ENCODE peak calls at places on chromosomes 16 and 17, in seven cellular contexts. O, Q, T, J, A, G and X are unnamed samples.

GRCh38 chr16:1620391-1620790 is 8.2 kb downstream of the CRAMP1 start:
- DNase-seq in O (no peak), Q (no peak), T (no peak), J (no peak), A (no peak), G (no peak), X (no peak)

GRCh38 chr17:42286411-42287295 is 1.6 kb upstream of the STAT5A start:
- DNase-seq in O (peak), Q (peak), T (no peak), J (no peak), A (peak), G (no peak), X (no peak)

GRCh38 chr17:39963826-39964225 is 1.0 kb downstream of the GSDMA start:
- DNase-seq in O (no peak), Q (peak), T (no peak), J (no peak), A (no peak), G (no peak), X (no peak)

GRCh38 chr17:67435122-67435521 is 58.0 kb downstream of the PITPNC1 start:
- DNase-seq in O (no peak), Q (peak), T (peak), J (no peak), A (no peak), G (no peak), X (peak)

GRCh38 chr17:42288985-42289862 is 926 bp downstream of the STAT5A start:
- DNase-seq in O (peak), Q (no peak), T (no peak), J (peak), A (no peak), G (no peak), X (no peak)

GRCh38 chr16:12543700-12544476 is 259.8 kb downstream of the CPPED1 start:
- DNase-seq in O (no peak), Q (no peak), T (no peak), J (no peak), A (no peak), G (no peak), X (no peak)

GRCh38 chr16:10181196-10182162 is 749 bp downstream of the GRIN2A start:
- DNase-seq in O (peak), Q (peak), T (peak), J (peak), A (peak), G (peak), X (peak)

GRCh38 chr16:68229431-68230175 is 6.3 kb downstream of the ESRP2 start:
- DNase-seq in O (no peak), Q (peak), T (peak), J (no peak), A (peak), G (peak), X (peak)

GRCh38 chr17:57257213-57257873 is 1.0 kb downstream of the MSI2 start:
- DNase-seq in O (no peak), Q (no peak), T (no peak), J (no peak), A (no peak), G (no peak), X (peak)

GRCh38 chr16:69223882-69224281 is 36.9 kb downstream of the SNTB2 start:
- DNase-seq in O (no peak), Q (peak), T (peak), J (no peak), A (no peak), G (no peak), X (peak)

GRCh38 chr17:50540485-50541401 is 6.2 kb upstream of the SPATA20 start:
- DNase-seq in O (no peak), Q (no peak), T (no peak), J (peak), A (no peak), G (no peak), X (no peak)

GRCh38 chr17:50807014-50807413 is 28.4 kb upstream of the WFIKKN2 start:
- DNase-seq in O (no peak), Q (no peak), T (peak), J (no peak), A (no peak), G (no peak), X (peak)

GRCh38 chr17:78375401-78376079 is 2.9 kb upstream of the PGS1 start:
- DNase-seq in O (peak), Q (peak), T (peak), J (no peak), A (no peak), G (peak), X (peak)

GRCh38 chr17:75771334-75772281 is 6.6 kb upstream of the GALK1 start:
- DNase-seq in O (peak), Q (peak), T (peak), J (peak), A (no peak), G (no peak), X (peak)

GRCh38 chr17:17082878-17083277 is 40.6 kb downstream of the MPRIP start:
- DNase-seq in O (peak), Q (no peak), T (no peak), J (no peak), A (no peak), G (no peak), X (no peak)

GRCh38 chr17:7586673-7587419 is 3.0 kb downstream of the SOX15 start:
- DNase-seq in O (no peak), Q (peak), T (no peak), J (peak), A (no peak), G (peak), X (no peak)

GRCh38 chr17:38451030-38451839 is 23.0 kb downstream of the ARHGAP23 start:
- DNase-seq in O (no peak), Q (peak), T (peak), J (no peak), A (no peak), G (peak), X (peak)

GRCh38 chr17:39739020-39739884 is 1.5 kb downstream of the GRB7 start:
- DNase-seq in O (peak), Q (peak), T (no peak), J (peak), A (no peak), G (peak), X (peak)

GRCh38 chr17:68512247-68512966 is at the start of gene PRKAR1A:
- DNase-seq in O (peak), Q (peak), T (peak), J (peak), A (peak), G (peak), X (peak)
- TF ChIP-seq CTCF in O (no peak), Q (no peak), T (no peak), J (no peak), A (no peak), G (no peak), X (no peak)

GRCh38 chr16:19062706-19063105 is 4.7 kb upstream of the COQ7 start:
- DNase-seq in O (no peak), Q (no peak), T (no peak), J (no peak), A (no peak), G (no peak), X (no peak)

GRCh38 chr16:19067349-19068236 is at the start of gene COQ7:
- DNase-seq in O (peak), Q (peak), T (peak), J (peak), A (peak), G (peak), X (peak)

GRCh38 chr16:19068237-19068815 is 912 bp downstream of the COQ7 start:
- DNase-seq in O (no peak), Q (no peak), T (no peak), J (no peak), A (no peak), G (no peak), X (no peak)

GRCh38 chr16:19071811-19072777 is 4.7 kb downstream of the COQ7 start:
- DNase-seq in O (peak), Q (peak), T (peak), J (peak), A (peak), G (peak), X (peak)

GRCh38 chr16:19066988-19067348 is 446 bp upstream of the COQ7 start:
- DNase-seq in O (no peak), Q (no peak), T (no peak), J (no peak), A (no peak), G (no peak), X (no peak)
- H3K4me3 ChIP-seq in O (peak), Q (peak), T (peak), J (peak), A (peak), G (peak), X (no peak)

DNA sequence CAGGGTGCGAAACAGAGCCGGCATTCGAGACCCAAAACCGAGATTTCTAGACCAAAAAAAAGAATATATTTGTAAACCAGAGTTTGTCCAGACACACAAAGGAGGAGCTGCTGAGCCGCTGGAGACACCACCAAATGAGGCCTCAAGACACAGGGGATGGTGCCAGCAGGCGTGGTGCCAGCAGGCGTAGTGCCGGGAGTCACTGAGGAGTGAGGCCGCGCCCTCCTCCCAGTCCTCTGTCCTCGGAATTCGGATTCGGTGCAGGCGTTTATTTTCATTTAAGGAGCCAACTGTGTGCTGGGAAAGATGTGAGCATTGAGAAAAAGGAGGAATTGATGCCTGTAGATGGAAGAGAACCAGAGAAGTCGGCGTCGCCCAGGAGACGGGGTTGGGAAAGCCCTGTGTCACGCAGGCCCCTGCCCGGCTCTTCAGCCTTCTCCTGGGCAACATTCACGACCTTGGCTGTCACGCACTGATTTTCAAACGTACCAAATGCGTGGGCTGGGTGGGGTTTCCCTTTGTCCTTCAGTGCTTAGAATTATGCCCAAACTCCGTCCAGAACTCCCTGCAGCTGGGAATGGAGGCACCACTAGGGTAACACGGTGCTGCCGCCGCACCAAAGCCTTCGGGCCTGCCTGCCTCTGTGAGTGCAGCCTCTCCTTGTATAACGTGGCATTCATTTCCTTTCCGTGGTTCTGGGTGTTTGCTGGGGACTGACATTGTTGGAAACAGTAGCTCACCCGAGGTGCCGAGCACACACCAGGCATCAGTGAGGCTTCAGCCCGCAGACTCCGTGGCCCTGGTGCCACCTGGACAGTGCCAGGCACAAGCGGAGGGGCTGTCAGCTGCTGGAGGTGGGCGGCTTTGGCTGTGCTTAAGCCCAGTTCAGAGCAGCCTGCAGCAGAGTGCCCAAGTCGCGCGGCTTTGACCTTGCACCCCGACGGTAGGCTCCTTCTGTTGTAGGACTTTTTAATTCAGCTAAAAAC is 49.0 kb upstream of the CHMP6 start:
- DNase-seq in O (peak), Q (peak), T (peak), J (peak), A (peak), G (no peak), X (peak)
- TF ChIP-seq CTCF in O (no peak), Q (peak), T (peak), J (no peak), A (peak), G (no peak), X (peak)

GRCh38 chr17:82215095-82215971 is 2.7 kb upstream of the CCDC57 start:
- DNase-seq in O (peak), Q (no peak), T (no peak), J (peak), A (no peak), G (peak), X (peak)
- H3K4me3 ChIP-seq in O (no peak), Q (no peak), T (no peak), J (no peak), A (no peak), G (no peak), X (no peak)

GRCh38 chr17:9874722-9875121 is 30.3 kb downstream of the RCVRN start:
- DNase-seq in O (no peak), Q (no peak), T (no peak), J (no peak), A (no peak), G (peak), X (no peak)
- TF ChIP-seq CTCF in O (no peak), Q (no peak), T (no peak), J (no peak), A (no peak), G (peak), X (no peak)

GRCh38 chr16:27362570-27363245 is 39.3 kb upstream of the IL21R start:
- DNase-seq in O (peak), Q (no peak), T (no peak), J (peak), A (no peak), G (no peak), X (no peak)

GRCh38 chr16:27361987-27362386 is 40.0 kb upstream of the IL21R start:
- DNase-seq in O (no peak), Q (no peak), T (no peak), J (no peak), A (no peak), G (no peak), X (no peak)

GRCh38 chr16:27364493-27365141 is 37.4 kb upstream of the IL21R start:
- DNase-seq in O (peak), Q (peak), T (no peak), J (peak), A (no peak), G (peak), X (no peak)

GRCh38 chr16:27363797-27364196 is 38.2 kb upstream of the IL21R start:
- DNase-seq in O (peak), Q (peak), T (no peak), J (peak), A (no peak), G (peak), X (no peak)

GRCh38 chr16:27363246-27363632 is 38.7 kb upstream of the IL21R start:
- DNase-seq in O (no peak), Q (no peak), T (no peak), J (no peak), A (no peak), G (no peak), X (no peak)
- H3K4me3 ChIP-seq in O (no peak), Q (no peak), T (no peak), J (no peak), A (no peak), G (no peak), X (no peak)

GRCh38 chr16:28063047-28063521 is 430 bp downstream of the GSG1L start:
- DNase-seq in O (no peak), Q (no peak), T (no peak), J (no peak), A (no peak), G (peak), X (no peak)
- TF ChIP-seq CTCF in O (no peak), Q (no peak), T (no peak), J (no peak), A (no peak), G (no peak), X (no peak)

GRCh38 chr17:49132699-49133364 is at the start of gene B4GALNT2:
- DNase-seq in O (peak), Q (peak), T (no peak), J (peak), A (no peak), G (peak), X (no peak)
- H3K4me3 ChIP-seq in O (peak), Q (peak), T (peak), J (peak), A (no peak), G (peak), X (peak)

DNA sequence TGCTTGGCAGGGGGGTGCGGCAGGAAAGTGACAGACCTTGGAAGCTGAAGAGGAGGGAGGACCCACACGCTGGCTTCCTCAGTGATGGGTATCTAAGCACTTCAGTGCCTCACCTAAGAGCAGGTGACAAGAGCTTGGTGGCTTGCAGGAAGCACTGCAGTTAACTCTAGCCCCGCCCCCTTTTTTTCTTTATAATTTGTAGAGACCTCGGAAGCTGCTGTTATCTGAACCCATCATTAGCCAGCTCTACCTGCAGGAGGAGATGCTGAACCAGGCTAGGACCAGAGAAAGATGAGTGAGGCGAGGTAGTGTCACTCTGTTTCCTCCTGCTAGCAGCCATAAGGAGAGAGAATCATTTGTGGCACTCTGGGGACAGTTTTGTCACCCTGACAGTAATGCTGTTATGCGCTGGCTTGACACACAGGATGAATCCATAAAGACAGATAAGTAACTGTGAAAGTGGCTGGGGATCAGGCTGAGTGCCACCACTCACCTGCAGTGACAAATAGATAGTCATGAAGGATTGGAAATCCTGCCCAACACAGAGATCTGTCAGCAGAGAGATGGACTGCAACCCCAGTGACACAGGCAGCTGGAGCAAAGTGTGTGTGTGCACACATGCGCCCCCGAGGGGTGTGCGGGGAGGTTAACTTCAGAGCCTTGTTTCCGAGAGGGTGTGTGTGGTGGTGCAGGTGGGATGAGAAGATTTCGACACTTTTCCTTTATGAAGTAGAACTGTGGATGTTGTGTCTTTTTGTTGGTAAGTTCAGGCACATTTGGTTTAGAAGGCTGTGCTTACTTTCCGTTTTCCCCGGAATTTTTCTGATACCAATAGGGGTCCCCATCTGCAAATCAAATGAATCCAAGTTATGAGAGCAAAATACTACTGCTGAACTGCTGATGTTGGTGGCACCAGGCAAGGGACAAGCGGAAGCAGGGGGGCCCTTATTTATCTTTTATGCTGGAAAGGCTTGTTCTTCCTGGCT is 223.9 kb downstream of the IRX3 start:
- DNase-seq in O (no peak), Q (no peak), T (no peak), J (no peak), A (no peak), G (no peak), X (no peak)
- TF ChIP-seq CTCF in O (no peak), Q (no peak), T (no peak), J (no peak), A (no peak), G (no peak), X (peak)